ENCODE peak calls at places on chromosome 14, in nine cellular contexts. O is pancreas, I is left ventricle myocardium inferior, V is BJ, W is coronary artery, C is H1, F is IMR-90, K is epithelial cell of proximal tubule, G is colonic mucosa. U is an unnamed sample.

GRCh38 chr14:54025661-54026060 is 69.0 kb upstream of the BMP4 start:
- DNase-seq in W (no peak), F (peak), I (no peak), O (no peak), G (no peak), K (peak), V (no peak), C (no peak), U (no peak)

GRCh38 chr14:67934087-67934486 is 114.5 kb downstream of the RAD51B start:
- DNase-seq in F (peak), O (peak), I (no peak), K (peak), V (no peak), W (no peak), C (no peak), G (no peak), U (peak)

GRCh38 chr14:93970967-93971634 is 5.3 kb downstream of the ASB2 start:
- DNase-seq in G (no peak), C (no peak), W (no peak), I (no peak), F (peak), K (no peak), O (no peak), V (no peak), U (no peak)

GRCh38 chr14:77314539-77314938 is 6.1 kb downstream of the POMT2 start:
- DNase-seq in C (no peak), G (no peak), I (no peak), W (no peak), O (no peak), F (no peak), K (no peak), V (no peak), U (no peak)

GRCh38 chr14:96424104-96424989 is 32.4 kb downstream of the AK7 start:
- DNase-seq in K (peak), F (peak), C (no peak), G (peak), I (no peak), W (no peak), V (peak), O (peak), U (peak)

GRCh38 chr14:65566820-65567522 is 154.4 kb downstream of the FUT8 start:
- DNase-seq in C (no peak), F (no peak), W (no peak), I (no peak), V (no peak), G (no peak), K (no peak), O (no peak), U (no peak)

GRCh38 chr14:31283568-31284252 is 76.1 kb upstream of the HECTD1 start:
- DNase-seq in F (no peak), I (no peak), C (no peak), O (no peak), G (no peak), W (no peak), V (no peak), K (no peak), U (no peak)

GRCh38 chr14:38078393-38078792 is 129.3 kb upstream of the SSTR1 start:
- DNase-seq in F (no peak), V (no peak), K (peak), C (no peak), I (no peak), O (no peak), W (no peak), G (no peak), U (no peak)

GRCh38 chr14:100773331-100774163 is 46.9 kb downstream of the DLK1 start:
- DNase-seq in O (no peak), F (no peak), G (no peak), K (no peak), W (peak), I (no peak), V (no peak), C (no peak), U (no peak)

GRCh38 chr14:29410581-29410980 is 517.1 kb downstream of the PRKD1 start:
- DNase-seq in O (no peak), C (no peak), F (no peak), V (no peak), I (no peak), W (no peak), K (peak), G (no peak), U (no peak)

GRCh38 chr14:106564058-106564643 is 1037.8 kb downstream of the TMEM121 start:
- DNase-seq in V (no peak), I (no peak), K (no peak), W (no peak), F (no peak), O (no peak), G (peak), C (peak), U (no peak)

GRCh38 chr14:87810711-87811110 is 182.3 kb downstream of the GALC start:
- DNase-seq in K (no peak), C (no peak), I (no peak), O (no peak), W (no peak), G (no peak), V (no peak), F (no peak), U (no peak)

GRCh38 chr14:100872641-100873071 is 30.9 kb downstream of the RTL1 start:
- DNase-seq in F (no peak), G (no peak), V (no peak), I (peak), K (no peak), O (no peak), C (no peak), W (no peak), U (no peak)

GRCh38 chr14:69657961-69658360 is 46.6 kb downstream of the SUSD6 start:
- DNase-seq in O (peak), C (no peak), K (no peak), V (no peak), I (no peak), W (no peak), G (peak), F (peak), U (peak)

GRCh38 chr14:99268776-99269510 is 3.1 kb downstream of the BCL11B start:
- DNase-seq in K (no peak), V (no peak), O (no peak), I (no peak), C (no peak), W (no peak), G (no peak), F (no peak), U (no peak)

GRCh38 chr14:36408388-36408787 is 88.0 kb upstream of the MBIP start:
- DNase-seq in K (no peak), V (no peak), I (no peak), G (no peak), F (no peak), W (no peak), C (no peak), O (no peak), U (no peak)

GRCh38 chr14:72801381-72801812 is 92.5 kb downstream of the DPF3 start:
- DNase-seq in F (peak), G (no peak), C (no peak), I (no peak), W (no peak), O (no peak), K (peak), V (peak), U (no peak)

GRCh38 chr14:24784981-24785380 is 151.0 kb upstream of the GZMB start:
- DNase-seq in K (no peak), G (no peak), C (no peak), V (no peak), W (no peak), F (no peak), O (no peak), I (no peak), U (no peak)

GRCh38 chr14:95225251-95225887 is 68.0 kb upstream of the DICER1 start:
- DNase-seq in O (peak), K (no peak), I (no peak), W (no peak), C (no peak), F (no peak), G (no peak), V (no peak), U (no peak)

GRCh38 chr14:104876251-104876699 is 11.2 kb downstream of the CEP170B start:
- DNase-seq in O (no peak), V (no peak), C (peak), I (no peak), W (no peak), F (peak), G (peak), K (no peak), U (no peak)

GRCh38 chr14:46818147-46818546 is 166.6 kb upstream of the RPL10L start:
- DNase-seq in O (no peak), F (no peak), V (no peak), W (no peak), I (no peak), C (no peak), K (no peak), G (no peak), U (no peak)

GRCh38 chr14:72975776-72976175 is 49.5 kb downstream of the DCAF4 start:
- DNase-seq in I (no peak), K (no peak), W (no peak), V (no peak), G (no peak), F (no peak), O (no peak), C (no peak), U (no peak)

DNA sequence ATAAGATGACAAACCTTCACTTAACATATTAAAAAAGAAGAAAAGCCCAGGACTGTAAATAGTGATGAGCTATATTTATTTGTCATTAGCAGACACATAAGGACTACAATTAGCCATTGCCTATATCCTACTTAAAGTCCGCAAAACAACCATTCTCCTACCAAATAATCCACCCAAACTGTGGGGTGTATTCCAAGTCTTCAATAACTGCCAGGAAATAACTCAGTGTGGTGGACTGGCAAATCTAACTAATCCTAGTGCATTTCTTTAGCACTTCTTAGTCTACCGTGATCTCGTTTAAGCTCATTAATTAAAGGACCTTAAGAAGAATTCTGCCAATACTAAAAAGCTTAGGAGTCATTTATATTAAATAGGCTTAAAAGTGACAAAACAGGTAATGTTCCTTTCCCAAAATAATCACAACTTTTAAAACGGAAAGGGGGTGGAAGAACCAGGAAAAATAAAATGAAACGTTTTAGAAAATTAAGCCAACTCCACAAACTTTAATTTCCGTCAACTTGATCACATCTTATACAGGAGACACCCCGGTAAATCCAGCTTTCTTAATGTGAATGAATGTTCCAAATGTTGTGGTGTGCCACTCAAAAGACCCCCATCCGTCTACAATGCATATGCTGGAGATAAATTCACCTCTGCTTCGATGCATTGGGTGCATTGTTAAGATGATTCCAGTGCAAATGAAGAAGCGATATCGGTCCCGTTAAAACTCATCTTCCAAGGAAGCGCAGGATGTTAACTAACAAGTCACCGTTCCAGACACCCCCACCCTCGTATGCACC is 1.7 kb downstream of the NOVA1 start:
- DNase-seq in I (no peak), O (no peak), W (no peak), G (no peak), V (no peak), K (no peak), C (peak), F (no peak), U (no peak)
- H3K4me3 ChIP-seq in I (peak), O (peak), W (peak), G (peak), V (no peak), K (peak), C (peak), F (peak), U (peak)

GRCh38 chr14:80956105-80956504 is 684 bp downstream of the TSHR start:
- DNase-seq in K (no peak), O (no peak), W (no peak), F (no peak), V (no peak), C (no peak), I (no peak), G (no peak), U (no peak)

GRCh38 chr14:80958258-80958657 is 2.8 kb downstream of the TSHR start:
- DNase-seq in F (no peak), O (no peak), W (no peak), V (no peak), G (no peak), K (no peak), C (no peak), I (no peak), U (no peak)

GRCh38 chr14:80955434-80955939 is at the start of gene TSHR:
- DNase-seq in K (no peak), W (no peak), F (no peak), G (no peak), I (no peak), V (no peak), O (peak), C (peak), U (no peak)

GRCh38 chr14:80956922-80957321 is 1.5 kb downstream of the TSHR start:
- DNase-seq in F (no peak), K (no peak), O (no peak), G (no peak), I (no peak), W (no peak), C (no peak), V (no peak), U (no peak)

DNA sequence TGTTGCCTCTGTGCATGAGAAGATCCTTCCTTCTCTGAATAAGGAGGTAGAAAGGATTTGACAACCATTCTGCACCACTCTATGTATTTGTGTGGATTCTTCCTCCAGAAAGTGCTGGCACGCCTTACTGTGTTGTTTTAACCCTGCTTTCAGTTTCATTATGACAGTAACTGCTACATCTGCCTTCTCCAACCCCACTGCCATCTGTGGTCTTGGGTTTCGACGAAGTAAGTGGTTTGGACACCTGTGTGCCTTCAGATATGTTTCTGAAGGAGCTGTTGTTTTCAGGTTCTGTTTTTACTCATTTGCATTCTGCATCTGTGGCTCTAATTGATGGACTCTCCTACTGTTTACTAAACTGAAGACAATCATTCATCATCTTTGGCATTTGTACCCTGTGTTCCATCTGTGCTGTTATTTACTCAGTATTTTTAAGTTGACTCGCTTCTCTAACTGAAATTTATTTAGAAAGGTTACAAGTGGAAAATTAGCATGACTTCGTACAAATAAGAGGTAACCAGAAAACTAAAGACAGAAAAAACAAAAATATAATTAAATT is 4.1 kb downstream of the TSHR start:
- DNase-seq in O (no peak), K (no peak), F (no peak), G (peak), V (no peak), W (no peak), C (no peak), I (no peak), U (no peak)
- H3K4me3 ChIP-seq in O (no peak), K (no peak), F (peak), G (no peak), V (no peak), W (no peak), C (no peak), I (no peak), U (no peak)

DNA sequence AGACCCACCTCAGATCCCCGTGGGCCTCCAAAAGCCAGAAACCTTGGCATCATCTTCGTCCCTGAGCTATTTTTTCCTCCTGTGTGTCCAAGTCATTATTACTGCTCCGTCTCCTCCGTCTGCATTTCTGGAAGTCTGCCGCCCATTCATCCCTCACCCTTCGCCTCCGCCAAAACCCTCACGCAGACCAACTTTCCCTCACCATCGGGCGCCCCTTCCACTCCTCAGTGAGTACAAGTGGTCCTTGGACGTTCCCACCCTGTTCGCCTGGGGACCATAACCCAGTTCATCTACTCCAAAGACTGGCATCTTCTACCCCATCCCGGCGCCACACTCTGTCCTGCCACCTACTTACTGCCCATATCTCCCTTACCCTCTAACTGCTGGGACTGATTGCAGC is 3.7 kb upstream of the LTBP2 start:
- DNase-seq in V (no peak), W (no peak), C (no peak), I (no peak), K (no peak), O (no peak), F (no peak), G (no peak), U (no peak)
- H3K4me3 ChIP-seq in V (no peak), W (no peak), C (no peak), I (no peak), K (peak), O (no peak), F (no peak), G (no peak), U (no peak)

DNA sequence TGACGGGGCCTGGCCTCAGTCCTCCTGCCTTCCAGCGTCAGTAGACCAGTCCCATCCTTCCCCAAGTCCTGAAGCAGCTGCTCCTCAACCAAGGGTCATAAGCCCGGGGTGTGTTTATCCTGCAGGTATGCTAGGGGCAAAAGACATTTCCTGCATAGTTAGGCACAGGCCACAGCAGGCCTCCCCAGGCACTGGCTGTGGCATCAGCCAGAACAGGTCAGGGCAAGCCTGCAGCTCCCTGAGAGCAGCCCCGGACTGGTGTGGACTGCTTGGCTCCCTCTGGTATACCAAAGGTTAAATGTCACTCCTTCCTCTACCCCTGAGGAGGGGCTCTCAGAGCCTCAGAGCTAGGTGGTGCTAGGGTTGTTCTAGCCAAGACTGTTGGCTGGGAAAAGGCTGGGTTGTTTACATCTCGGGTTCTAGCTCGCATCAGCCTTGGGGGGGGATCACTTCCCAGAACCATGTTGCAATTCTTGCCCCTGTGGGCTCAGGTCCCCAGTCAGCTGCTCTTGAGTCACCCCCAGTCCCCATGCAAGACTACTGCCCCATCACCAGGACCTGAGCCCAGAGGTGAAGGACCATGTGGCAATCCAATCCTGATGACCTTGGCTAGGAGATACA is 2.9 kb downstream of the MMP14 start:
- DNase-seq in V (no peak), I (no peak), C (no peak), G (no peak), F (peak), O (no peak), K (no peak), W (no peak), U (peak)
- H3K4me3 ChIP-seq in V (peak), I (peak), C (no peak), G (peak), F (peak), O (peak), K (peak), W (peak), U (peak)

GRCh38 chr14:61812347-61813100 is 50.3 kb downstream of the SNAPC1 start:
- DNase-seq in K (no peak), O (no peak), C (peak), F (no peak), V (no peak), W (no peak), I (no peak), G (no peak), U (no peak)
- H3K4me3 ChIP-seq in K (peak), O (peak), C (peak), F (peak), V (peak), W (peak), I (peak), G (no peak), U (peak)

GRCh38 chr14:35401853-35402252 is 2.7 kb downstream of the NFKBIA start:
- DNase-seq in W (no peak), G (no peak), C (no peak), K (no peak), O (no peak), I (peak), V (no peak), F (peak), U (no peak)
- H3K4me3 ChIP-seq in W (peak), G (peak), C (no peak), K (peak), O (peak), I (peak), V (peak), F (peak), U (peak)

DNA sequence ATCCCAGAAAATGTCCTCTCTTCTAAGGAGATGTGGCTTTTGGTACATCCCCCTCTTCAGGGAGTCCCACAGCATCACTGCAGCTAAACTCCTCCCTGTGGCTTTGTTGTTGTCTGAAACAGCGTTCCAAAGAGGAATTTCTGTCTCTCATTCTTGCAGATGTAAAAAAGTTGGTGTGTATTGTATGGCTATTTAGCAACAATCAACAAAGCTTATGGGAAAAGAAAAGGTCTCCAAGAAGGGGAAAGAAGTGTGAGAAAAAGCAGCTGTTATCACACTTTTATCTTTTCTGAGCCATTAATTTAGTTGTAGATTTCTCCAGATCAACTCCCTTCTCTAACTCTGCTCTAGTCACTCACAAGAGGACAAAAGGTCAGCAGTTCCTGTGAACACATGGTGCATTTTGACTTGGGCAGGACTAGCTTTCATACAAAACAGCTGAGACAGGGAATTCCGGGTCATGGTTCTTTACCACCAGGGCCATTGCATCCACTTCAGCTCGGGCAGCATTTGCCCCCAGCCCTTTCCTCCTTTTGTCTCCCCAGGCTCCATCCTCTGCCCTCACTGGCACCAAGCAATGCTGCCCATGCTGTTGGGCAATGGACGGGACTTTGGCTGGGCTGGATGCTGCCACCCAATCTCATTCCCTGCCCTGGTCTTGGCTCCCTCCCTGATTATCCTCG is 184.7 kb downstream of the TMX1 start:
- DNase-seq in I (peak), G (no peak), C (no peak), O (no peak), W (no peak), V (no peak), F (peak), K (no peak), U (no peak)
- H3K4me3 ChIP-seq in I (no peak), G (no peak), C (no peak), O (no peak), W (no peak), V (no peak), F (no peak), K (no peak), U (no peak)

GRCh38 chr14:83058068-83058467 is 1524.4 kb upstream of the SEL1L start:
- DNase-seq in W (no peak), F (no peak), G (no peak), O (no peak), C (no peak), V (no peak), I (no peak), K (no peak), U (no peak)
- H3K4me3 ChIP-seq in W (no peak), F (no peak), G (no peak), O (no peak), C (no peak), V (no peak), I (no peak), K (no peak), U (no peak)

U was measured in prostate gland.